ENCODE peak calls at places on chromosomes 11 and 22, in eight cellular contexts. T is right cardiac atrium; Z is ascending aorta; Y is adrenal gland; V is GM23338; N is Caco-2; W is naive thymus-derived CD4-positive, alpha-beta T cell; R is spleen. L is an unnamed sample.
A peak's percentile ranks its signal among the peaks of the same experiment; 100 is the strongest.

GRCh38 chr11:132895340-132895739 is 637.0 kb downstream of the OPCML start:
- DNase-seq in Z (no peak), W (no peak), T (no peak), Y (no peak), R (no peak), N (no peak), V (no peak), L (no peak)

GRCh38 chr11:65793144-65793581 is 6.3 kb downstream of the OVOL1 start:
- DNase-seq in N (no peak), T (no peak), W (no peak), V (no peak), Z (no peak), Y (no peak), R (no peak), L (no peak)

GRCh38 chr11:75351541-75352416 is at the start of gene ARRB1:
- DNase-seq in R (peak; percentile 89), V (peak; percentile 82), N (peak; percentile 89), T (peak; percentile 91), Y (peak; percentile 64), Z (no peak), W (peak; percentile 72), L (peak; percentile 31)

GRCh38 chr22:27407369-27407985 is 394.1 kb downstream of the MN1 start:
- DNase-seq in V (peak; percentile 25), Z (no peak), T (no peak), N (no peak), Y (no peak), W (no peak), R (no peak), L (no peak)

GRCh38 chr11:61507962-61508824 is at the start of gene LRRC10B:
- DNase-seq in T (peak; percentile 76), Z (no peak), N (peak; percentile 81), W (no peak), V (peak; percentile 95), Y (no peak), R (no peak), L (no peak)

GRCh38 chr11:120376547-120377182 is 40.5 kb downstream of the ARHGEF12 start:
- DNase-seq in W (no peak), Y (no peak), Z (no peak), V (no peak), T (no peak), N (no peak), R (no peak), L (no peak)

GRCh38 chr11:103364687-103365086 is 255.5 kb downstream of the DYNC2H1 start:
- DNase-seq in V (no peak), Z (no peak), T (no peak), W (no peak), Y (peak; percentile 22), N (no peak), R (no peak), L (no peak)

GRCh38 chr11:64074239-64074638 is 38.5 kb downstream of the FLRT1 start:
- DNase-seq in N (no peak), V (no peak), Y (no peak), Z (no peak), R (no peak), T (no peak), W (no peak), L (no peak)

GRCh38 chr11:65412271-65413076 is 10.1 kb upstream of the NEAT1 start:
- DNase-seq in T (peak; percentile 48), V (no peak), W (no peak), Y (no peak), Z (no peak), R (peak; percentile 59), N (peak; percentile 33), L (no peak)

GRCh38 chr11:62445314-62445740 is 26.5 kb downstream of the SCGB1A1 start:
- DNase-seq in Y (no peak), Z (no peak), R (no peak), W (no peak), T (peak; percentile 73), V (no peak), N (no peak), L (no peak)

GRCh38 chr11:31825453-31826391 is 14.6 kb upstream of the PAX6 start:
- DNase-seq in W (no peak), Z (no peak), T (peak; percentile 41), Y (no peak), V (peak; percentile 60), N (no peak), R (no peak), L (no peak)

GRCh38 chr11:18775492-18776292 is 15.9 kb downstream of the PTPN5 start:
- DNase-seq in Y (peak; percentile 81), N (peak; percentile 79), R (no peak), V (peak; percentile 92), T (peak; percentile 70), W (no peak), Z (no peak), L (no peak)

GRCh38 chr11:11454671-11455223 is 101.7 kb upstream of the CSNK2A3 start:
- DNase-seq in N (peak; percentile 58), T (no peak), R (no peak), Z (no peak), V (no peak), W (no peak), Y (no peak), L (no peak)

GRCh38 chr22:38261478-38261803 is 11.4 kb downstream of the TMEM184B start:
- DNase-seq in V (no peak), Y (no peak), N (no peak), Z (no peak), R (no peak), W (no peak), T (no peak), L (no peak)

GRCh38 chr11:58770627-58771457 is 39.1 kb upstream of the GLYAT start:
- DNase-seq in Z (no peak), R (no peak), Y (no peak), N (no peak), T (no peak), V (no peak), W (no peak), L (no peak)

GRCh38 chr11:27757953-27758352 is 57.7 kb upstream of the BDNF start:
- DNase-seq in R (no peak), T (no peak), W (no peak), Y (peak; percentile 0), Z (no peak), N (no peak), V (no peak), L (no peak)

GRCh38 chr11:131544591-131544990 is 174.2 kb downstream of the NTM start:
- DNase-seq in Y (no peak), Z (no peak), W (no peak), N (no peak), T (no peak), V (peak; percentile 80), R (no peak), L (no peak)

GRCh38 chr22:37098976-37099577 is 10.4 kb downstream of the TMPRSS6 start:
- DNase-seq in W (no peak), Y (no peak), N (no peak), Z (no peak), V (peak; percentile 62), T (no peak), R (no peak), L (no peak)
- H3K27me3 ChIP-seq in W (no peaks in the 10 kb centered on the region), Y (peaks cover 4% of the 10 kb centered on the region), N (no peaks in the 10 kb centered on the region), Z (peaks cover 4% of the 10 kb centered on the region), V (no peaks in the 10 kb centered on the region), T (no peaks in the 10 kb centered on the region), R (no peaks in the 10 kb centered on the region), L (peaks cover 6% of the 10 kb centered on the region)

GRCh38 chr11:17387811-17388210 is 648 bp downstream of the KCNJ11 start:
- DNase-seq in V (no peak), Z (no peak), N (no peak), T (peak; percentile 65), Y (no peak), R (peak; percentile 82), W (no peak), L (no peak)
- H3K4me1 ChIP-seq in V (peaks cover 7% of the 10 kb centered on the region), Z (peaks cover 7% of the 10 kb centered on the region), N (peaks cover 3% of the 10 kb centered on the region), T (no peaks in the 10 kb centered on the region), Y (peaks cover 4% of the 10 kb centered on the region), R (peaks cover 34% of the 10 kb centered on the region), W (no peaks in the 10 kb centered on the region), L (peaks cover 3% of the 10 kb centered on the region)

GRCh38 chr22:24996420-24996952 is 44.0 kb downstream of the KIAA1671 start:
- DNase-seq in T (peak; percentile 62), N (peak; percentile 69), W (no peak), V (peak; percentile 87), Z (no peak), Y (peak; percentile 62), R (no peak), L (no peak)
- H3K27me3 ChIP-seq in T (no peaks in the 10 kb centered on the region), N (no peaks in the 10 kb centered on the region), W (no peaks in the 10 kb centered on the region), V (no peaks in the 10 kb centered on the region), Z (no peaks in the 10 kb centered on the region), Y (no peaks in the 10 kb centered on the region), R (no peaks in the 10 kb centered on the region), L (no peaks in the 10 kb centered on the region)

GRCh38 chr11:46272816-46273427 is 4.5 kb upstream of the CREB3L1 start:
- DNase-seq in T (peak; percentile 90), Y (peak; percentile 69), Z (no peak), V (no peak), R (peak; percentile 64), W (no peak), N (no peak), L (no peak)
- H3K4me1 ChIP-seq in T (peaks cover 18% of the 10 kb centered on the region), Y (peaks cover 39% of the 10 kb centered on the region), Z (peaks cover 38% of the 10 kb centered on the region), V (peaks cover 16% of the 10 kb centered on the region), R (peaks cover 33% of the 10 kb centered on the region), W (peaks cover 4% of the 10 kb centered on the region), N (peaks cover 71% of the 10 kb centered on the region), L (peaks cover 5% of the 10 kb centered on the region)

GRCh38 chr11:70727021-70727420 is 328.7 kb downstream of the CTTN start:
- DNase-seq in W (no peak), T (no peak), Y (no peak), Z (no peak), R (no peak), V (no peak), N (no peak), L (no peak)

GRCh38 chr11:70725786-70726185 is 327.5 kb downstream of the CTTN start:
- DNase-seq in Y (no peak), V (no peak), Z (no peak), N (no peak), W (no peak), R (no peak), T (no peak), L (no peak)

GRCh38 chr11:70730411-70730810 is 332.1 kb downstream of the CTTN start:
- DNase-seq in V (no peak), W (no peak), T (no peak), Y (no peak), R (peak; percentile 28), Z (no peak), N (no peak), L (no peak)

GRCh38 chr11:70729949-70730348 is 331.6 kb downstream of the CTTN start:
- DNase-seq in W (no peak), R (peak; percentile 29), Z (no peak), V (no peak), Y (no peak), T (no peak), N (no peak), L (no peak)

DNA sequence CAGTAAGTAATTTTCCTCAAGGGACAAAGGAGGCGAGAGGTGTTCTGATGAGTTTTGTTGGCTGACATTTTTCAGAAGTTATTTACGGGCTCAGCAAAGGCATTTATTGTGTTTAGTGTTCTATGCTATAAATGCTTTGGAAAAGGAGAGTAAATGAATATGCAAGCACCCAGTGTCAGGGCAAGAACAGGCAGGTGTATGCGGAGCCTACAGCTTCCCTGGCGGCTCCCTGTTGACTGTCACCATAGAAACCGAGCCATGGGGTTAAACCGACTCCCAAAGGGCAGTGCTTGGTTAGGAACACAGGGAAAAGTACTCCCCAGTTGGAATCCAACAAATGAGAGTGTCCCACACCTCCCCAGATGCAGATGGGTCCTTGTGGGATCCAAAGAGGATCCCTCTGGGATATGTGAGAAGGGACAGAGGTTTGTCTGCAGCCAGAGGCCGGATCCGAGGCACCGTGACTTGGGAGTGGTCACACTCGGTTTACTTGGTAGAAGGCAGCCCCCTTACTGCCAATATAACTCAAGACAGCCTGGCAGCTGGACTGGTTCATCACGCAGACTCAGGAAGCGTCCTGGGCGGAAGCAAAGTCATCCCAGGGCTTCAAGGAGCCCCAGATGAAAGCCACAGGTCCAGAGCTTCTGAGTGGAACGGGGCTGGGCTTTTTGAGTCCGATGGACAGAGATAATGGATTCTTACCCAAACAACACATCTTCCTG is 329.7 kb downstream of the CTTN start:
- DNase-seq in Z (no peak), N (no peak), W (no peak), Y (no peak), V (no peak), R (no peak), T (no peak), L (no peak)
- H3K27me3 ChIP-seq in Z (no peaks in the 10 kb centered on the region), N (no peaks in the 10 kb centered on the region), W (no peaks in the 10 kb centered on the region), Y (no peaks in the 10 kb centered on the region), V (no peaks in the 10 kb centered on the region), R (no peaks in the 10 kb centered on the region), T (no peaks in the 10 kb centered on the region), L (no peaks in the 10 kb centered on the region)